ENCODE peak calls at places on chromosomes 7 and 10, in ten cellular contexts. B is type B pancreatic cell, T is MM.1S, L is GM23338, S is A673, Q is AG09309, K is cardiac muscle cell, C is HL-60, Y is IMR-90, P is astrocyte of the spinal cord. M is an unnamed sample.

GRCh38 chr7:125098377-125098970 is 168.8 kb upstream of the POT1 start:
- DNase-seq in C (no peak), T (no peak), P (peak), B (no peak), Y (no peak), K (no peak), L (no peak), S (no peak), Q (no peak), M (no peak)

GRCh38 chr10:88565072-88565471 is 18.0 kb downstream of the RNLS start:
- DNase-seq in S (peak), P (peak), Q (no peak), B (no peak), Y (peak), C (no peak), K (peak), T (peak), L (peak), M (peak)

GRCh38 chr7:47531584-47532492 is 50.1 kb downstream of the TNS3 start:
- DNase-seq in K (no peak), Y (no peak), T (no peak), Q (no peak), C (no peak), S (no peak), P (no peak), L (no peak), B (no peak), M (no peak)

GRCh38 chr7:16982640-16983103 is 100.9 kb upstream of the AGR3 start:
- DNase-seq in C (no peak), Q (no peak), Y (peak), L (peak), K (peak), B (no peak), P (peak), S (peak), T (peak), M (peak)

GRCh38 chr10:70561051-70561450 is 41.5 kb downstream of the PRF1 start:
- DNase-seq in L (no peak), Y (no peak), B (no peak), P (peak), Q (peak), T (no peak), C (peak), S (peak), K (no peak), M (no peak)

GRCh38 chr10:7756360-7756992 is 31.3 kb downstream of the KIN start:
- DNase-seq in L (peak), Q (no peak), Y (peak), B (no peak), K (no peak), C (peak), T (peak), P (peak), S (peak), M (peak)

GRCh38 chr7:96225251-96225650 is 96.6 kb downstream of the SLC25A13 start:
- DNase-seq in K (no peak), Y (no peak), C (no peak), B (no peak), P (no peak), T (no peak), L (no peak), S (no peak), Q (no peak), M (no peak)

GRCh38 chr7:20064974-20065862 is 152.0 kb downstream of the MACC1 start:
- DNase-seq in Q (peak), B (no peak), Y (peak), P (peak), L (no peak), T (peak), C (no peak), K (peak), S (no peak), M (peak)

GRCh38 chr10:6987536-6987945 is 407.5 kb upstream of the PRKCQ start:
- DNase-seq in L (no peak), C (no peak), Y (no peak), P (no peak), K (peak), B (no peak), Q (no peak), S (no peak), T (no peak), M (no peak)

GRCh38 chr7:115005942-115006341 is 84.0 kb downstream of the MDFIC start:
- DNase-seq in C (no peak), L (peak), S (no peak), B (no peak), Q (no peak), K (no peak), Y (no peak), P (no peak), T (no peak), M (no peak)

GRCh38 chr7:131513245-131514061 is 43.0 kb downstream of the PODXL start:
- DNase-seq in Y (peak), C (peak), B (peak), T (peak), L (peak), K (peak), P (peak), S (peak), Q (peak), M (peak)

GRCh38 chr7:102152672-102153585 is 133.7 kb upstream of the SH2B2 start:
- DNase-seq in B (no peak), Q (peak), C (no peak), K (peak), P (peak), L (peak), T (no peak), S (no peak), Y (peak), M (no peak)

GRCh38 chr7:2993868-2994267 is 49.8 kb downstream of the CARD11 start:
- DNase-seq in Q (no peak), B (no peak), C (no peak), T (no peak), P (no peak), L (peak), S (no peak), K (no peak), Y (no peak), M (no peak)

GRCh38 chr7:112271162-112271561 is 64.7 kb downstream of the ZNF277 start:
- DNase-seq in P (no peak), S (no peak), B (no peak), K (no peak), Q (no peak), T (no peak), C (no peak), L (no peak), Y (no peak), M (no peak)

GRCh38 chr7:132066776-132067175 is 509.5 kb downstream of the PLXNA4 start:
- DNase-seq in B (no peak), S (peak), P (peak), L (no peak), Y (peak), C (no peak), T (no peak), Q (no peak), K (no peak), M (peak)

GRCh38 chr7:825386-825785 is 6.9 kb upstream of the SUN1 start:
- DNase-seq in C (no peak), Y (peak), P (peak), S (no peak), K (no peak), Q (no peak), B (no peak), L (no peak), T (no peak), M (peak)

GRCh38 chr10:19917756-19918478 is 101.7 kb downstream of the PLXDC2 start:
- DNase-seq in C (no peak), Q (no peak), K (no peak), P (peak), B (no peak), Y (no peak), S (no peak), T (no peak), L (peak), M (no peak)

GRCh38 chr7:47239927-47240570 is 341.9 kb downstream of the TNS3 start:
- DNase-seq in C (no peak), L (no peak), B (no peak), P (no peak), S (no peak), T (no peak), K (no peak), Q (no peak), Y (no peak), M (no peak)

GRCh38 chr7:100475549-100475948 is 3.5 kb downstream of the TSC22D4 start:
- DNase-seq in P (no peak), L (no peak), K (peak), C (no peak), Y (no peak), B (no peak), T (no peak), S (no peak), Q (no peak), M (no peak)

GRCh38 chr7:87933605-87933952 is 472 bp upstream of the ADAM22 start:
- DNase-seq in Y (no peak), K (no peak), S (no peak), P (no peak), T (no peak), C (no peak), Q (no peak), B (no peak), L (no peak), M (no peak)

GRCh38 chr10:131590567-131590966 is 279.0 kb upstream of the TCERG1L start:
- DNase-seq in K (no peak), C (no peak), Y (no peak), T (no peak), S (no peak), Q (no peak), B (no peak), L (no peak), P (no peak), M (no peak)

GRCh38 chr7:157339777-157340677 is 3.2 kb downstream of the DNAJB6 start:
- DNase-seq in Y (peak), C (peak), T (peak), K (peak), P (peak), L (peak), Q (no peak), B (no peak), S (peak), M (peak)

GRCh38 chr7:148262721-148263229 is 327.8 kb upstream of the C7orf33 start:
- DNase-seq in T (peak), S (peak), L (peak), P (peak), B (peak), Q (no peak), K (peak), C (peak), Y (peak), M (peak)

GRCh38 chr10:68231916-68232315 is at the start of gene ATOH7:
- DNase-seq in K (peak), Q (no peak), C (no peak), T (no peak), L (peak), B (no peak), P (no peak), S (no peak), Y (peak), M (no peak)

GRCh38 chr7:54833021-54833467 is 74.0 kb upstream of the SEC61G start:
- DNase-seq in C (no peak), Q (no peak), T (no peak), Y (no peak), L (no peak), B (no peak), S (no peak), P (no peak), K (no peak), M (no peak)

GRCh38 chr7:139946539-139946938 is 116.2 kb downstream of the PARP12 start:
- DNase-seq in T (no peak), Y (no peak), P (no peak), L (no peak), S (no peak), K (no peak), B (no peak), Q (no peak), C (no peak), M (no peak)

GRCh38 chr7:36314491-36314890 is 75.2 kb upstream of the ANLN start:
- DNase-seq in C (no peak), Y (no peak), T (no peak), P (no peak), L (no peak), B (no peak), S (no peak), K (no peak), Q (no peak), M (no peak)

GRCh38 chr10:72550239-72550638 is 75.6 kb downstream of the MICU1 start:
- DNase-seq in Q (no peak), C (no peak), T (no peak), L (no peak), K (no peak), B (no peak), P (no peak), S (no peak), Y (no peak), M (no peak)

GRCh38 chr10:122091722-122092121 is 102.8 kb downstream of the TACC2 start:
- DNase-seq in K (no peak), B (no peak), Y (no peak), C (no peak), P (no peak), S (no peak), Q (no peak), L (no peak), T (no peak), M (no peak)

GRCh38 chr10:122087436-122087835 is 98.5 kb downstream of the TACC2 start:
- DNase-seq in Q (no peak), Y (no peak), L (no peak), S (no peak), P (no peak), K (no peak), T (no peak), C (no peak), B (no peak), M (no peak)

GRCh38 chr10:122086416-122087240 is 97.7 kb downstream of the TACC2 start:
- DNase-seq in B (no peak), K (no peak), S (no peak), T (no peak), Y (no peak), L (no peak), P (no peak), C (no peak), Q (no peak), M (no peak)

GRCh38 chr10:122085423-122085911 is 96.5 kb downstream of the TACC2 start:
- DNase-seq in C (no peak), L (no peak), T (no peak), S (no peak), B (no peak), K (no peak), P (no peak), Y (no peak), Q (no peak), M (no peak)

GRCh38 chr10:122089343-122090015 is 100.5 kb downstream of the TACC2 start:
- DNase-seq in T (no peak), C (no peak), Q (no peak), B (no peak), K (no peak), S (no peak), L (no peak), P (no peak), Y (no peak), M (no peak)
- TF ChIP-seq CTCF in T (no peak), C (no peak), Q (no peak), B (no peak), K (no peak), S (no peak), L (no peak), P (no peak), Y (no peak), M (no peak)

DNA sequence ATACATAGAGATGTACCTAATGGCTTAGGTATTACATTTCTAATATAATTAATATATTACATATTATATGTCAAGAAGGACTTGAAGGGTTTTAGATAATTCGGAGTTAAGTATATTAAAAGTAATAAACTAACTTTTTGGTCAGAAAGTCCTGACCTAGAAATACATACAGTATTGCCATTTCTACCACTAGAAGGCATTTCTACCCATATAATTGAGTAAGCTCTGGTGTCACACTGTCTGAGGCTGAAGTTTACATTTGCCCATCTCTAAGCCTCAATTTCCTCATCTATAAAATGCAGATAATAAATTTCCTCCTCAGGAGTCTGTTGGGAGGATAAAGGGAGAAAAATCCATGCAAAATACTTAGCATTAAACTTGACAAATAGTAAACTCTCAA is 7.1 kb downstream of the FKBP14 start:
- DNase-seq in B (no peak), Y (no peak), T (no peak), K (no peak), L (no peak), C (no peak), Q (no peak), P (no peak), S (no peak), M (no peak)
- TF ChIP-seq CTCF in B (no peak), Y (peak), T (no peak), K (no peak), L (no peak), C (no peak), Q (no peak), P (peak), S (no peak), M (peak)

GRCh38 chr10:28505359-28505959 is 27.5 kb upstream of the WAC start:
- DNase-seq in B (no peak), Q (no peak), C (peak), Y (no peak), S (no peak), P (no peak), L (no peak), K (no peak), T (no peak), M (no peak)

GRCh38 chr10:28508304-28508925 is 24.5 kb upstream of the WAC start:
- DNase-seq in C (no peak), Q (no peak), L (no peak), Y (no peak), P (no peak), B (no peak), S (no peak), K (no peak), T (no peak), M (no peak)

GRCh38 chr10:28497313-28498126 is 35.4 kb upstream of the WAC start:
- DNase-seq in B (no peak), S (no peak), T (no peak), C (no peak), L (no peak), P (no peak), Y (no peak), Q (no peak), K (no peak), M (no peak)

GRCh38 chr10:28503114-28503513 is 29.8 kb upstream of the WAC start:
- DNase-seq in T (no peak), S (peak), L (no peak), Y (no peak), B (no peak), C (no peak), K (no peak), P (peak), Q (peak), M (no peak)
- TF ChIP-seq CTCF in T (no peak), S (no peak), L (peak), Y (no peak), B (peak), C (no peak), K (no peak), P (no peak), Q (no peak), M (no peak)

GRCh38 chr7:66576646-66577045 is 52.0 kb upstream of the KCTD7 start:
- DNase-seq in L (peak), Y (no peak), B (no peak), T (no peak), K (no peak), Q (no peak), S (no peak), C (no peak), P (no peak), M (no peak)

GRCh38 chr7:66571568-66571967 is 57.1 kb upstream of the KCTD7 start:
- DNase-seq in S (no peak), C (no peak), T (no peak), P (no peak), L (no peak), Y (no peak), Q (no peak), B (no peak), K (no peak), M (no peak)

GRCh38 chr7:66575398-66575797 is 53.3 kb upstream of the KCTD7 start:
- DNase-seq in Y (no peak), L (no peak), B (no peak), T (no peak), S (no peak), C (no peak), K (no peak), P (no peak), Q (no peak), M (no peak)
- TF ChIP-seq CTCF in Y (no peak), L (no peak), B (no peak), T (no peak), S (no peak), C (no peak), K (no peak), P (no peak), Q (no peak), M (no peak)

M was measured in HFFc6.